ENCODE peak calls at places on chromosomes 5 and 9, in six cellular contexts. W is foreskin fibroblast; O is naive thymus-derived CD4-positive, alpha-beta T cell; G is fibroblast of mammary gland; E is transverse colon; I is astrocyte of the spinal cord. R is an unnamed sample.
A peak's percentile ranks its signal among the peaks of the same experiment; 100 is the strongest.

GRCh38 chr5:91123896-91124295 is 259.2 kb downstream of the ARRDC3 start:
- DNase-seq in G (no peak), I (no peak), O (no peak), W (no peak), E (no peak), R (no peak)

GRCh38 chr9:127776919-127777280 is 1.6 kb downstream of the SH2D3C start:
- DNase-seq in E (no peak), G (no peak), O (no peak), W (no peak), I (no peak), R (peak; percentile 44)

GRCh38 chr9:21153688-21154608 is 12.3 kb upstream of the IFNW1 start:
- DNase-seq in W (peak; percentile 57), E (no peak), I (peak; percentile 59), G (peak; percentile 30), O (peak; percentile 23), R (peak; percentile 34)

GRCh38 chr9:114301798-114302565 is 20.9 kb upstream of the ORM1 start:
- DNase-seq in E (peak; percentile 3), G (no peak), O (no peak), I (no peak), W (no peak), R (no peak)

GRCh38 chr5:179309383-179309670 is 35.9 kb downstream of the ADAMTS2 start:
- DNase-seq in W (no peak), G (no peak), E (no peak), I (no peak), O (no peak), R (no peak)

GRCh38 chr5:102753889-102754498 is 1.1 kb upstream of the PAM start:
- DNase-seq in E (no peak), W (no peak), I (no peak), O (peak; percentile 9), G (no peak), R (no peak)

GRCh38 chr5:73522989-73523388 is 24.7 kb downstream of the BTF3 start:
- DNase-seq in I (no peak), O (no peak), W (no peak), G (no peak), E (no peak), R (no peak)

GRCh38 chr9:90808890-90809685 is 7.5 kb downstream of the SYK start:
- DNase-seq in O (no peak), I (no peak), E (no peak), G (no peak), W (no peak), R (no peak)

GRCh38 chr5:162888268-162888667 is 549.1 kb upstream of the CCNG1 start:
- DNase-seq in I (no peak), O (no peak), W (no peak), G (no peak), E (no peak), R (no peak)

GRCh38 chr5:65191554-65192126 is 290.1 kb downstream of the ADAMTS6 start:
- DNase-seq in G (no peak), O (no peak), E (no peak), W (no peak), I (peak; percentile 46), R (peak; percentile 10)

GRCh38 chr5:116495786-116496185 is 78.8 kb downstream of the SEMA6A start:
- DNase-seq in E (no peak), W (no peak), G (no peak), I (no peak), O (no peak), R (no peak)

GRCh38 chr9:31304576-31304975 is 1079.9 kb upstream of the ACO1 start:
- DNase-seq in G (peak; percentile 61), E (no peak), O (no peak), I (peak; percentile 87), W (peak; percentile 80), R (no peak)

GRCh38 chr5:110040178-110040577 is 350.5 kb downstream of the MAN2A1 start:
- DNase-seq in O (no peak), E (no peak), W (no peak), G (peak; percentile 20), I (no peak), R (no peak)

GRCh38 chr5:112555197-112555596 is 136.1 kb upstream of the EPB41L4A start:
- DNase-seq in O (no peak), I (no peak), W (peak; percentile 6), G (no peak), E (no peak), R (no peak)

GRCh38 chr9:125589287-125589686 is 117.7 kb downstream of the MAPKAP1 start:
- DNase-seq in G (no peak), W (no peak), I (no peak), O (no peak), E (no peak), R (no peak)

GRCh38 chr9:6899274-6899673 is 141.5 kb downstream of the KDM4C start:
- DNase-seq in O (no peak), W (no peak), I (no peak), E (no peak), G (no peak), R (no peak)

GRCh38 chr9:87950765-87951488 is 23.4 kb downstream of the CDK20 start:
- DNase-seq in G (peak; percentile 42), I (no peak), W (peak; percentile 52), O (no peak), E (no peak), R (peak; percentile 79)

GRCh38 chr9:93904649-93905472 is 50.3 kb downstream of the BARX1 start:
- DNase-seq in I (no peak), E (no peak), G (no peak), W (no peak), O (no peak), R (no peak)

GRCh38 chr5:73426034-73426433 is 22.5 kb downstream of the FOXD1 start:
- DNase-seq in E (no peak), I (no peak), G (no peak), W (no peak), O (no peak), R (no peak)

GRCh38 chr5:159971931-159972461 is 36.9 kb upstream of the TTC1 start:
- DNase-seq in E (peak; percentile 23), O (no peak), W (peak; percentile 40), G (no peak), I (no peak), R (no peak)

GRCh38 chr5:90301248-90301647 is 108.3 kb downstream of the CETN3 start:
- DNase-seq in E (no peak), I (no peak), W (no peak), G (no peak), O (no peak), R (peak; percentile 90)

GRCh38 chr9:111451570-111451969 is 32.6 kb downstream of the ECPAS start:
- DNase-seq in G (peak; percentile 15), W (no peak), I (peak; percentile 23), E (no peak), O (no peak), R (no peak)

DNA sequence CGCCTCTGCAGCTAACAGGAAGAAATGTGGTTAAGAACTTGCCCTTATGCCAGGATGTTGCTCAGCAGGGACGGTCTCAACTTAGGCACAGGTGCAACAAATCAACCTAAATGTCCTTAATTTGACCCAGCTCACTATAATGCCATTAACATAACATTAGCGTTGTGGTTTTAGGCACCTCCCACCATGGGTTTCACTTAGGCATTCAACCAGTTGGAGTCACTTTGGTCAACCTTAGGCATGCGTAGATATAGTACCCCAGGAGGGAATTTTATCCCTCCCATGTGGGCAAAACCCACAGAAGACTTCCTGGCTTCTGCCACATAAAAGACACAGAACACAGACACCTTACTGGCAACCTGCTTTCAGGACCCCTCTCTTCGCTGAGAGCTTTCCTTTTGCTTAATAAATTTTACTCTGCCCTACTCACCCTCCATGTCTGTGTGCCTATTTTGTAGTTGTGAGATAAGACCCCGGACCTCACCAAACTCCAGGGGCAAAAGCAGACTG is 8.7 kb upstream of the ERAP1 start:
- DNase-seq in W (no peak), O (peak; percentile 81), E (peak; percentile 35), I (no peak), G (no peak), R (peak; percentile 98)
- H3K4me3 ChIP-seq in W (no peak overlapping the region), O (peak overlapping the region; percentile 64), E (no peak overlapping the region), I (no peak overlapping the region), G (no peak overlapping the region), R (peak overlapping the region; percentile 57)

DNA sequence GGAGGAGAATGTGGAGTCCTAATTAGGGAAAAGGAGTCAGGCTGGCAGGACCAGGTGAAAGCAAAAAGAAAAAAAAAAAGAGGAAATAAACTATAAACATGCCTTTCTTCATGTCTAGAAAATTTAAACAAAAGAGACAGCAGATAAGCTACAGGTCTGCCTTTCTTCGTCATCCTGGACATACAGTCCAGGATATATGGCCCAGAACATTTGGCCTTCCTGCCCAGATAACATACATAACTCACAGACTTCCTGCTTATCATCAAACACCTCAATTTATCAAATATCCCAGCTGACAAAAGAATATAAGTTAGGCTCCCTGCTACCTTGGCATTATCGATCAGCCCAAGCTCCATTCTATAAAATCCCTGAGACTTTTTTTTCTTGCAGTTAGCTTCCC is 11.2 kb downstream of the BTNL8 start:
- DNase-seq in I (no peak), O (no peak), G (no peak), E (no peak), W (no peak), R (no peak)
- H3K4me3 ChIP-seq in I (no peak overlapping the region), O (no peak overlapping the region), G (no peak overlapping the region), E (no peak overlapping the region), W (no peak overlapping the region), R (no peak overlapping the region)

GRCh38 chr5:34930870-34931269 is 1.5 kb downstream of the DNAJC21 start:
- DNase-seq in I (no peak), W (no peak), E (no peak), O (no peak), G (no peak), R (no peak)
- H3K4me3 ChIP-seq in I (peak overlapping the region; percentile 87), W (peak overlapping the region; percentile 84), E (no peak overlapping the region), O (peak overlapping the region; percentile 54), G (peak overlapping the region; percentile 87), R (peak overlapping the region; percentile 85)

GRCh38 chr5:43037929-43038510 is 2.1 kb downstream of the ANXA2R start:
- DNase-seq in G (peak; percentile 54), E (peak; percentile 20), W (peak; percentile 66), I (peak; percentile 94), O (peak; percentile 72), R (peak; percentile 92)
- H3K4me3 ChIP-seq in G (peak overlapping the region; percentile 6), E (no peak overlapping the region), W (peak overlapping the region; percentile 4), I (peak overlapping the region; percentile 35), O (peak overlapping the region; percentile 77), R (peak overlapping the region; percentile 69)

DNA sequence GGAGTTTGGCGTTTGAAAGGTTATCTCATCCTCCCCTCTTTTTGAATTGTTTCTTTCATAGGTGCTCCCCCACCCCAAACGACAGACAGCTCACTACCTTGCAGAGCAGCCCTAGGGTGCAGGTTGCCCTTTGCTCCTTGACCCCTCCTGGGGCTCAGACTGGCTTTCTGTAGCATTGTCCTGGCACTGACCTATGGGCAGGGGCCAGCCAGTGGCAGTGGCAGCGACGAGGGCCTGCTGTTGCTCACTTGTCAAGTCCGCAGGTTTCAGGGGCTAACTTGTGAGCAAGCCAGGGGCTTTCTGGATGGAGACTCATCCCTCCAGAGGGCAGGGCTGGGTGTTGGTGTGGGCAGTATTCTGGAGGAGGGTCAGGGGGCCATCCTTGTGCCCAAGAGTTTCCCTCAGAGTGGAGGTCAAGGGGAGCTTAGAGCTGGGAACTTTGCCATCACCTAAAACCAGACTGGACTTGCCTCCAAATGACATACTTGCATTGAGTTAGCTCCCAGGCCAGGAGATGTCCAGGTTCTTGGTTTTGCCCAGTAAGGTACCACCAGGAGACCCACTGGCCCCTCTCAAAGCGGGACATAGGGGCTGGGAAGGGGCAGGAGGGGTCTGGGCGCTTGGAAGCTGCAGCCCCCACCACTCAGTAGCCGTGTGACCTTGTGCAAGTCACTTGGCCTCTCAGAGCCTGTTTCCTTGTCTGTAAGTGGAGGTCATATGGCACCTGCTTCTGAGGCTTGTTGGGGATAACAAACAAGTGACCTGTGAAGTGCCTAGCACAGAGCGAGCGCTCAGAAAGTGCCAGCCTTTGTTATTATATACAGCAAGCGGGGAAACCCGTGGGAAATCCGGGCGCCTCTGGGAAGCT is 53.5 kb upstream of the CDKN2AIPNL start:
- DNase-seq in E (no peak), W (no peak), I (no peak), G (no peak), O (peak; percentile 16), R (no peak)
- H3K4me3 ChIP-seq in E (no peak overlapping the region), W (no peak overlapping the region), I (no peak overlapping the region), G (no peak overlapping the region), O (peak overlapping the region; percentile 71), R (peak overlapping the region; percentile 49)